ENCODE peak calls at places on chromosomes 16 and 17, in four cellular contexts. A, U, V and W are unnamed samples.

GRCh38 chr16:12339686-12340085 is 363.2 kb downstream of the SNX29 start:
- DNase-seq in A (no peak), U (no peak), V (peak), W (no peak)

GRCh38 chr16:65121870-65122723 is at the start of gene CDH11:
- DNase-seq in A (peak), U (peak), V (peak), W (peak)

GRCh38 chr17:48004973-48005372 is 32.6 kb downstream of the COPZ2 start:
- DNase-seq in A (no peak), U (no peak), V (no peak), W (no peak)

GRCh38 chr17:75828051-75828400 is 16.2 kb downstream of the UNC13D start:
- DNase-seq in A (no peak), U (no peak), V (no peak), W (no peak)

GRCh38 chr16:47054306-47054705 is 80.8 kb upstream of the DNAJA2 start:
- DNase-seq in A (no peak), U (no peak), V (no peak), W (no peak)

GRCh38 chr17:83203073-83203471 is 123.7 kb downstream of the METRNL start:
- DNase-seq in A (peak), U (peak), V (peak), W (peak)

GRCh38 chr17:11240841-11241610 is at the start of gene SHISA6:
- DNase-seq in A (no peak), U (no peak), V (no peak), W (no peak)

GRCh38 chr17:15122857-15123256 is 142.3 kb downstream of the PMP22 start:
- DNase-seq in A (no peak), U (no peak), V (no peak), W (no peak)

GRCh38 chr17:1945621-1946020 is 79.5 kb downstream of the RTN4RL1 start:
- DNase-seq in A (no peak), U (no peak), V (no peak), W (no peak)

GRCh38 chr16:23148513-23149266 is 562 bp downstream of the USP31 start:
- DNase-seq in A (peak), U (peak), V (no peak), W (peak)

GRCh38 chr17:82296511-82297279 is 20.7 kb downstream of the CD7 start:
- DNase-seq in A (peak), U (no peak), V (no peak), W (peak)

GRCh38 chr17:57442914-57443571 is 186.7 kb downstream of the MSI2 start:
- DNase-seq in A (peak), U (no peak), V (no peak), W (no peak)

GRCh38 chr17:79001190-79002020 is 8.2 kb downstream of the CANT1 start:
- DNase-seq in A (no peak), U (no peak), V (no peak), W (no peak)

GRCh38 chr17:64747938-64748540 is 85.9 kb upstream of the SMURF2 start:
- DNase-seq in A (peak), U (peak), V (no peak), W (peak)

GRCh38 chr16:68480084-68480995 is 32.0 kb upstream of the SMPD3 start:
- DNase-seq in A (no peak), U (no peak), V (no peak), W (no peak)

GRCh38 chr16:84228321-84228838 is 11.4 kb downstream of the KCNG4 start:
- DNase-seq in A (peak), U (peak), V (peak), W (peak)

GRCh38 chr17:37824534-37825485 is 80.0 kb upstream of the HNF1B start:
- DNase-seq in A (peak), U (peak), V (peak), W (peak)

GRCh38 chr17:33013596-33014375 is 22.1 kb downstream of the SPACA3 start:
- DNase-seq in A (no peak), U (no peak), V (no peak), W (no peak)

GRCh38 chr17:2634361-2634960 is 41.0 kb downstream of the PAFAH1B1 start:
- DNase-seq in A (peak), U (no peak), V (peak), W (no peak)

GRCh38 chr17:41417576-41418015 is 6.8 kb downstream of the KRT37 start:
- DNase-seq in A (peak), U (no peak), V (no peak), W (no peak)

GRCh38 chr17:61389670-61390478 is 9.8 kb upstream of the TBX2 start:
- DNase-seq in A (peak), U (peak), V (no peak), W (peak)

GRCh38 chr17:742147-742793 is 9.8 kb downstream of the GEMIN4 start:
- DNase-seq in A (no peak), U (no peak), V (no peak), W (no peak)

GRCh38 chr17:63571632-63572310 is 21.5 kb downstream of the DCAF7 start:
- DNase-seq in A (peak), U (peak), V (peak), W (peak)

GRCh38 chr16:68298907-68299515 is 11.7 kb downstream of the SLC7A6OS start:
- DNase-seq in A (peak), U (peak), V (peak), W (peak)

GRCh38 chr16:3637371-3637923 is 17.0 kb upstream of the DNASE1 start:
- DNase-seq in A (peak), U (peak), V (no peak), W (peak)

GRCh38 chr16:56401482-56401881 is 23.9 kb downstream of the AMFR start:
- DNase-seq in A (no peak), U (no peak), V (no peak), W (peak)

GRCh38 chr16:369275-369865 is 968 bp downstream of the MRPL28 start:
- DNase-seq in A (no peak), U (no peak), V (no peak), W (no peak)

GRCh38 chr16:367333-367903 is 2.9 kb downstream of the MRPL28 start:
- DNase-seq in A (no peak), U (no peak), V (no peak), W (no peak)

GRCh38 chr16:370443-370842 is at the start of gene MRPL28:
- DNase-seq in A (peak), U (peak), V (peak), W (peak)

GRCh38 chr16:369866-370436 is 387 bp downstream of the MRPL28 start:
- DNase-seq in A (peak), U (no peak), V (no peak), W (no peak)

DNA sequence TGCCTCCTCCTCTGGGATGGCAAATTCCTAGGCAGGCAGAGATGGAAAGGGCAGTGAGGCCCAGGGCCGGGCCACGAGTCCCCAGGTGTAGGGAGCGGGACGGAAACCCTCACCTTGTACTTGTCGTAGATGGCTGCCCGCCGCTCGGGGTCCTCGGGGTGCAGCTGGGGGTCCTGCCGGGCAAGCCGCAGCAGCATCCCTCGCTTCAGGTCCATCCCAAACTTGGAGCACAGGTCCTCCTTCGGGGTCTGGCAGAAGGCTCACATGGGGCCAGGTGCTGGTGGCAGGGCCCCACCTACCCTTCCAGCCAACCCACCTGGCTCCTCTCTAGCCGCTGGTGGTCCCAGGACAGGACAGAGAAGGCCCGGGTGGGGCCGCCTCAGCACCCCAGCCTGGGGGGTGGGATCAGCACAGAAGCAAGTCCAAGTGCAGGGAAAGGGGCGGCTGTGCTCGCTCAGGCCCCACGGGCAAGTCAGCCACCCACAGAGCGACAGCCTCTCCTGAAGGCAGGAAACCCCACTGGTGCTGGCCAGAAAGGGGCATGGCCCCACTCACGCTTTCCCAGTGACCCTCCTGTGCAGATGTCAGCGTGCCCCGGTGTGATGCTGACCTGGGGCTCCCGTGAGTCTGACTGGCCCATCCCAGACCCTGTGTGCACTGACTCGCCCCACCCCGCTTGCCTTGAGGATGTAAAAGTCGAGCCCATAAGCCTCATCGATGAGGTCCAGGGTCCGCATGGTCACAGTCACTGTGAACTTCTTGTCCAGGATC is 1.8 kb downstream of the MRPL28 start:
- DNase-seq in A (no peak), U (no peak), V (no peak), W (no peak)
- H3K4me3 ChIP-seq in A (no peak), U (no peak), V (no peak), W (no peak)

GRCh38 chr17:81221371-81221841 is 1.4 kb downstream of the CEP131 start:
- DNase-seq in A (no peak), U (no peak), V (no peak), W (no peak)
- H3K4me3 ChIP-seq in A (peak), U (peak), V (peak), W (no peak)

GRCh38 chr16:77762260-77762659 is 26.1 kb upstream of the VAT1L start:
- DNase-seq in A (no peak), U (no peak), V (no peak), W (peak)

GRCh38 chr16:77763994-77764393 is 24.4 kb upstream of the VAT1L start:
- DNase-seq in A (no peak), U (no peak), V (no peak), W (no peak)

GRCh38 chr16:77767826-77768225 is 20.5 kb upstream of the VAT1L start:
- DNase-seq in A (no peak), U (no peak), V (no peak), W (no peak)

GRCh38 chr16:77767211-77767610 is 21.2 kb upstream of the VAT1L start:
- DNase-seq in A (no peak), U (peak), V (no peak), W (no peak)
- H3K4me3 ChIP-seq in A (no peak), U (no peak), V (no peak), W (no peak)

DNA sequence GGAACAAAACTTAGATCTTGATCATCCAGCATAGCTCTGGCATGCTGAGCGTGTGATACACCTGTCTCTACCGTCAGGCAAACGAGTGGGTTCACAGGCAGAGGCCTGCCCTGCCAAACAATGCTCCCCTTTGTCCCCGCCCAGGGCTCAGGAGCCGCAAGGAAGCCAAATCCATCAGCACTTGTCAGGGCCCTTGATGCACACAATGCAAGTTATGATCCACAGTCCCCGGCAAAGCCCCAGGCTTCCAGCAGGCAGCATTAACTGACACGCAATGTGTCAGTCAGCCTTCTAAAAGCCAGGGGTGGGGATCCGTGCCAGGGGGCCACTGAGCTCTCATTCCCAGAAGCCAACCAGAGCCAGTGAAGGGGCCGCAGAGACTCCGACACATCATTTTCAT is 460.9 kb downstream of the SLC39A11 start:
- DNase-seq in A (no peak), U (no peak), V (no peak), W (no peak)
- H3K4me3 ChIP-seq in A (no peak), U (no peak), V (no peak), W (no peak)

GRCh38 chr17:67011527-67012175 is 32.7 kb upstream of the CACNG1 start:
- DNase-seq in A (no peak), U (no peak), V (no peak), W (no peak)

GRCh38 chr17:67004191-67004590 is 39.7 kb downstream of the CACNG4 start:
- DNase-seq in A (no peak), U (no peak), V (no peak), W (no peak)

GRCh38 chr17:67003231-67003630 is 38.7 kb downstream of the CACNG4 start:
- DNase-seq in A (no peak), U (no peak), V (no peak), W (no peak)

GRCh38 chr17:67007266-67007665 is 37.1 kb upstream of the CACNG1 start:
- DNase-seq in A (no peak), U (no peak), V (no peak), W (no peak)

GRCh38 chr17:67008101-67008500 is 36.3 kb upstream of the CACNG1 start:
- DNase-seq in A (no peak), U (no peak), V (no peak), W (no peak)
- H3K4me3 ChIP-seq in A (no peak), U (no peak), V (no peak), W (no peak)

DNA sequence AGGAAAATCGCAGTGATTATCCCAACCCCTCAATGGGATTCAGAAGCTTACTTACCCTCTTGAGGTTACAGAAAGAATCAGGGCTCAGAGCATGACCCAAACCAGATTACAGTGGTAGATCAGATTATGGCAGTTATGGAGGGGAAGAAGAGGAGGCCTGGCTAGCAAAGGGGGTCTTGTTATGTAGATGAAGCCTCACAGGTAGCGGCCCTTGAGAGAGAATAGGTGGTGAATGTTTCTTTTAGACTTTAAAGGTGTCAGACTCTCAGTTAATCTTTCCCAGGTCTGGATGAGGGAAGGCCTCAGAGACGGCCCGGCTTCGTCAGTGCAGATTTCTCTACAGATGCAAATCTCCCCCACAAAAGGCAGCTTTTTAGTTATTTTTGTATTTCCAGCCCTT is 15.6 kb downstream of the RNF112 start:
- DNase-seq in A (no peak), U (no peak), V (no peak), W (no peak)
- H3K4me3 ChIP-seq in A (no peak), U (no peak), V (no peak), W (no peak)

GRCh38 chr16:30476991-30477390 is 4.4 kb downstream of the ITGAL start:
- DNase-seq in A (no peak), U (no peak), V (no peak), W (no peak)

GRCh38 chr16:30472328-30472942 is at the start of gene ITGAL:
- DNase-seq in A (no peak), U (no peak), V (no peak), W (no peak)

GRCh38 chr16:30473231-30474061 is 904 bp downstream of the ITGAL start:
- DNase-seq in A (no peak), U (no peak), V (no peak), W (no peak)

GRCh38 chr16:30474062-30474452 is 1.5 kb downstream of the ITGAL start:
- DNase-seq in A (no peak), U (no peak), V (no peak), W (no peak)

GRCh38 chr16:30474684-30475083 is 2.1 kb downstream of the ITGAL start:
- DNase-seq in A (no peak), U (no peak), V (no peak), W (no peak)
- H3K4me3 ChIP-seq in A (no peak), U (no peak), V (no peak), W (no peak)

DNA sequence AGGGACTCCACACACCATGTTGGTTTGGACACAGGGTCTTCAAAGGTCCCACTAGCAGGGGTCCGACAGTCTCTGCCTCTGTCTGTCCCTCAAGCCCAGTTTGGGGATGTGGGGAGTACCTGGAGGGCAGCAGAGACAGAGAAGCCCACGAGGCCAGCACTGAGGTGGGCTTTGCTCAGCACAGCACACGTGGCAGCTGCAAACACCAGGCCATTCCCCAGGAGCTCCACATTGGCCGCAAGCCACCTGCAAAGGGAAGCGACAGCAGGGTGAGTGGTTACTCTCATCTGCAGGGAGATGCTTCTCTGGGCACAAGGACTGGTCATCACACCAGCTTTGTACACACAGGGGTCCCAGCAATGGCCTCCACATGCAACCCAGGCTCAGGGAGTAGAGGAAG is 62.0 kb downstream of the ABCC6 start:
- DNase-seq in A (no peak), U (no peak), V (no peak), W (no peak)
- H3K4me3 ChIP-seq in A (no peak), U (no peak), V (no peak), W (no peak)

DNA sequence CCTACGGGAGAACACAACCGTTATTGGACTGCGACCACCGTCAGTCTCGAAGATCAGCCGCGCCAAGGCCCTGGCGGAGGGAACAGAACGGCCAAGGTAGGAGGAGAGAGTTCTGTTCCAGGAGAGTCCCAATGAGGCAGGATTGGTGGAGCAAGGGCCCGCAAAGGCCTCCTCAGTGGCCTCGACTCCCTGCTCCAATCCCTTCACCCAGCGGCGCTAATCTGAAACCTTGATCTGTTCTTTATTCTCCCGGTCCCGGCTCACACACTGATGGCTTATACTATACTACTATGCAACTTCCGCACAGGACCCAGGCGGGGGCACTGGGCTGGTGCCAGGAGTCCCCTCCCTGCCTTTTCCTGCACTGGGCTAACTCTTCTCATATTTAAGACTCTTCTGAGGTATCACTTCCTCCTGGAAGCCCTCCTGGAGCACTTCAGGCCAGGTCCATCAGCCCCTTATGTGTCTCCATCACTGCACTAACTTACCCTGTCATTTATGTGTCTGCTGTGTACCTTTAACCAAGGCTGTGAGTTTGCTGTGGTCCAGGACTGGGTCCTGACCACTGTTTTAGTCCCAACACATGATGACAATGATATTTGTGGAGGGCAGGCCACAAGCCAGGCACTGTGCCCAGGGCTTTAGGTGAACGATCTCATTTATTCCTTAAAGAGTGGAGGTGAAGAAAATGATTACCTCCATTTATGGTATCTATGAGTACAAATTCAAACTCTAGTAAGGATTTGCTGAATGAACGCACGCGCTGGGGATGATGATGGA is 6.9 kb downstream of the CCDC102A start:
- DNase-seq in A (no peak), U (no peak), V (no peak), W (no peak)
- H3K4me3 ChIP-seq in A (no peak), U (no peak), V (no peak), W (no peak)